ENCODE peak calls at places on chromosomes 4 and X, in eight cellular contexts. One of them, this sample, is unnamed.

GRCh38 chrX:95762716-95763115 is 921.9 kb upstream of the DIAPH2 start:
- DNase-seq in AG10803: no peak
- DNase-seq in GM13977: no peak
- DNase-seq in AG08396: no peak
- DNase-seq in WERI-Rb-1: no peak
- DNase-seq in DMS79: no peak
- DNase-seq in astrocyte of the spinal cord: no peak
- DNase-seq in effector CD4-positive, alpha-beta T cell: no peak
- DNase-seq in this sample: no peak

GRCh38 chrX:152892999-152893605 is 4.8 kb upstream of the ZNF185 start:
- DNase-seq in AG10803: no peak
- DNase-seq in GM13977: no peak
- DNase-seq in AG08396: no peak
- DNase-seq in WERI-Rb-1: no peak
- DNase-seq in DMS79: no peak
- DNase-seq in astrocyte of the spinal cord: no peak
- DNase-seq in effector CD4-positive, alpha-beta T cell: no peak
- DNase-seq in this sample: no peak

GRCh38 chr4:114879916-114880315 is 233.5 kb downstream of the NDST4 start:
- DNase-seq in AG10803: no peak
- DNase-seq in GM13977: no peak
- DNase-seq in AG08396: no peak
- DNase-seq in WERI-Rb-1: no peak
- DNase-seq in DMS79: no peak
- DNase-seq in astrocyte of the spinal cord: no peak
- DNase-seq in effector CD4-positive, alpha-beta T cell: no peak
- DNase-seq in this sample: no peak

GRCh38 chrX:101452051-101452450 is 33.2 kb upstream of the ARMCX4 start:
- DNase-seq in AG10803: no peak
- DNase-seq in GM13977: no peak
- DNase-seq in AG08396: no peak
- DNase-seq in WERI-Rb-1: no peak
- DNase-seq in DMS79: no peak
- DNase-seq in astrocyte of the spinal cord: no peak
- DNase-seq in effector CD4-positive, alpha-beta T cell: no peak
- DNase-seq in this sample: no peak

GRCh38 chrX:7147978-7148824 is at the start of gene PUDP:
- DNase-seq in AG10803: peak
- DNase-seq in GM13977: peak
- DNase-seq in AG08396: peak
- DNase-seq in WERI-Rb-1: peak
- DNase-seq in DMS79: peak
- DNase-seq in astrocyte of the spinal cord: peak
- DNase-seq in effector CD4-positive, alpha-beta T cell: peak
- DNase-seq in this sample: peak

GRCh38 chr4:54540931-54541330 is 116.8 kb upstream of the KIT start:
- DNase-seq in AG10803: no peak
- DNase-seq in GM13977: no peak
- DNase-seq in AG08396: no peak
- DNase-seq in WERI-Rb-1: no peak
- DNase-seq in DMS79: no peak
- DNase-seq in astrocyte of the spinal cord: no peak
- DNase-seq in effector CD4-positive, alpha-beta T cell: no peak
- DNase-seq in this sample: no peak

GRCh38 chr4:92099851-92100250 is 203.9 kb upstream of the GRID2 start:
- DNase-seq in AG10803: no peak
- DNase-seq in GM13977: no peak
- DNase-seq in AG08396: no peak
- DNase-seq in WERI-Rb-1: no peak
- DNase-seq in DMS79: no peak
- DNase-seq in astrocyte of the spinal cord: no peak
- DNase-seq in effector CD4-positive, alpha-beta T cell: no peak
- DNase-seq in this sample: no peak

GRCh38 chr4:153345011-153345981 is 808 bp downstream of the MND1 start:
- DNase-seq in AG10803: peak
- DNase-seq in GM13977: peak
- DNase-seq in AG08396: peak
- DNase-seq in WERI-Rb-1: peak
- DNase-seq in DMS79: peak
- DNase-seq in astrocyte of the spinal cord: peak
- DNase-seq in effector CD4-positive, alpha-beta T cell: peak
- DNase-seq in this sample: peak

GRCh38 chrX:132809581-132809980 is 148.8 kb downstream of the HS6ST2 start:
- DNase-seq in AG10803: no peak
- DNase-seq in GM13977: no peak
- DNase-seq in AG08396: no peak
- DNase-seq in WERI-Rb-1: no peak
- DNase-seq in DMS79: no peak
- DNase-seq in astrocyte of the spinal cord: no peak
- DNase-seq in effector CD4-positive, alpha-beta T cell: no peak
- DNase-seq in this sample: no peak

GRCh38 chrX:48025561-48025960 is 18.8 kb downstream of the SPACA5 start:
- DNase-seq in AG10803: peak
- DNase-seq in GM13977: peak
- DNase-seq in AG08396: peak
- DNase-seq in WERI-Rb-1: peak
- DNase-seq in DMS79: no peak
- DNase-seq in astrocyte of the spinal cord: peak
- DNase-seq in effector CD4-positive, alpha-beta T cell: peak
- DNase-seq in this sample: peak

GRCh38 chr4:99861120-99861905 is 32.9 kb downstream of the LAMTOR3 start:
- DNase-seq in AG10803: no peak
- DNase-seq in GM13977: no peak
- DNase-seq in AG08396: no peak
- DNase-seq in WERI-Rb-1: no peak
- DNase-seq in DMS79: no peak
- DNase-seq in astrocyte of the spinal cord: no peak
- DNase-seq in effector CD4-positive, alpha-beta T cell: no peak
- DNase-seq in this sample: no peak

GRCh38 chr4:5747746-5748365 is 36.9 kb downstream of the EVC start:
- DNase-seq in AG10803: peak
- DNase-seq in GM13977: no peak
- DNase-seq in AG08396: peak
- DNase-seq in WERI-Rb-1: no peak
- DNase-seq in DMS79: no peak
- DNase-seq in astrocyte of the spinal cord: peak
- DNase-seq in effector CD4-positive, alpha-beta T cell: no peak
- DNase-seq in this sample: no peak

GRCh38 chr4:6478546-6479220 is 6.3 kb upstream of the PPP2R2C start:
- DNase-seq in AG10803: no peak
- DNase-seq in GM13977: no peak
- DNase-seq in AG08396: no peak
- DNase-seq in WERI-Rb-1: no peak
- DNase-seq in DMS79: no peak
- DNase-seq in astrocyte of the spinal cord: no peak
- DNase-seq in effector CD4-positive, alpha-beta T cell: no peak
- DNase-seq in this sample: no peak

GRCh38 chrX:153981771-153982533 is 9.4 kb downstream of the TMEM187 start:
- DNase-seq in AG10803: no peak
- DNase-seq in GM13977: peak
- DNase-seq in AG08396: no peak
- DNase-seq in WERI-Rb-1: no peak
- DNase-seq in DMS79: no peak
- DNase-seq in astrocyte of the spinal cord: peak
- DNase-seq in effector CD4-positive, alpha-beta T cell: peak
- DNase-seq in this sample: no peak

GRCh38 chrX:45801554-45801953 is 600.9 kb upstream of the DIPK2B start:
- DNase-seq in AG10803: peak
- DNase-seq in GM13977: peak
- DNase-seq in AG08396: no peak
- DNase-seq in WERI-Rb-1: no peak
- DNase-seq in DMS79: no peak
- DNase-seq in astrocyte of the spinal cord: peak
- DNase-seq in effector CD4-positive, alpha-beta T cell: no peak
- DNase-seq in this sample: no peak

GRCh38 chrX:150990910-150991309 is 7.8 kb downstream of the HMGB3 start:
- DNase-seq in AG10803: no peak
- DNase-seq in GM13977: no peak
- DNase-seq in AG08396: no peak
- DNase-seq in WERI-Rb-1: no peak
- DNase-seq in DMS79: peak
- DNase-seq in astrocyte of the spinal cord: no peak
- DNase-seq in effector CD4-positive, alpha-beta T cell: no peak
- DNase-seq in this sample: no peak

GRCh38 chrX:12771445-12772069 is 19.7 kb upstream of the PRPS2 start:
- DNase-seq in AG10803: peak
- DNase-seq in GM13977: peak
- DNase-seq in AG08396: peak
- DNase-seq in WERI-Rb-1: peak
- DNase-seq in DMS79: no peak
- DNase-seq in astrocyte of the spinal cord: peak
- DNase-seq in effector CD4-positive, alpha-beta T cell: peak
- DNase-seq in this sample: peak

GRCh38 chrX:94831364-94831763 is 1157.4 kb downstream of the FAM133A start:
- DNase-seq in AG10803: peak
- DNase-seq in GM13977: peak
- DNase-seq in AG08396: no peak
- DNase-seq in WERI-Rb-1: no peak
- DNase-seq in DMS79: no peak
- DNase-seq in astrocyte of the spinal cord: peak
- DNase-seq in effector CD4-positive, alpha-beta T cell: no peak
- DNase-seq in this sample: no peak

GRCh38 chr4:91114386-91114785 is 987.2 kb downstream of the CCSER1 start:
- DNase-seq in AG10803: no peak
- DNase-seq in GM13977: no peak
- DNase-seq in AG08396: no peak
- DNase-seq in WERI-Rb-1: no peak
- DNase-seq in DMS79: no peak
- DNase-seq in astrocyte of the spinal cord: no peak
- DNase-seq in effector CD4-positive, alpha-beta T cell: no peak
- DNase-seq in this sample: no peak

GRCh38 chrX:153868576-153869472 is 17.1 kb downstream of the L1CAM start:
- DNase-seq in AG10803: no peak
- DNase-seq in GM13977: peak
- DNase-seq in AG08396: no peak
- DNase-seq in WERI-Rb-1: no peak
- DNase-seq in DMS79: no peak
- DNase-seq in astrocyte of the spinal cord: no peak
- DNase-seq in effector CD4-positive, alpha-beta T cell: no peak
- DNase-seq in this sample: no peak

GRCh38 chrX:154396948-154397887 is 959 bp upstream of the RPL10 start:
- DNase-seq in AG10803: peak
- DNase-seq in GM13977: peak
- DNase-seq in AG08396: peak
- DNase-seq in WERI-Rb-1: peak
- DNase-seq in DMS79: peak
- DNase-seq in astrocyte of the spinal cord: peak
- DNase-seq in effector CD4-positive, alpha-beta T cell: no peak
- DNase-seq in this sample: peak

GRCh38 chrX:149563359-149563758 is 13.6 kb upstream of the HSFX3 start:
- DNase-seq in AG10803: no peak
- DNase-seq in GM13977: no peak
- DNase-seq in AG08396: no peak
- DNase-seq in WERI-Rb-1: no peak
- DNase-seq in DMS79: no peak
- DNase-seq in astrocyte of the spinal cord: no peak
- DNase-seq in effector CD4-positive, alpha-beta T cell: no peak
- DNase-seq in this sample: no peak

GRCh38 chr4:41541697-41542096 is 3.7 kb downstream of the LIMCH1 start:
- DNase-seq in AG10803: peak
- DNase-seq in GM13977: no peak
- DNase-seq in AG08396: no peak
- DNase-seq in WERI-Rb-1: no peak
- DNase-seq in DMS79: no peak
- DNase-seq in astrocyte of the spinal cord: no peak
- DNase-seq in effector CD4-positive, alpha-beta T cell: no peak
- DNase-seq in this sample: no peak

GRCh38 chr4:116702949-116703348 is 382.4 kb downstream of the TRAM1L1 start:
- DNase-seq in AG10803: no peak
- DNase-seq in GM13977: no peak
- DNase-seq in AG08396: no peak
- DNase-seq in WERI-Rb-1: peak
- DNase-seq in DMS79: no peak
- DNase-seq in astrocyte of the spinal cord: no peak
- DNase-seq in effector CD4-positive, alpha-beta T cell: no peak
- DNase-seq in this sample: no peak

GRCh38 chr4:165096776-165097175 is 15.9 kb downstream of the TMEM192 start:
- DNase-seq in AG10803: peak
- DNase-seq in GM13977: peak
- DNase-seq in AG08396: peak
- DNase-seq in WERI-Rb-1: no peak
- DNase-seq in DMS79: no peak
- DNase-seq in astrocyte of the spinal cord: peak
- DNase-seq in effector CD4-positive, alpha-beta T cell: no peak
- DNase-seq in this sample: no peak

GRCh38 chr4:126850286-126850685 is 782.5 kb upstream of the INTU start:
- DNase-seq in AG10803: peak
- DNase-seq in GM13977: no peak
- DNase-seq in AG08396: peak
- DNase-seq in WERI-Rb-1: no peak
- DNase-seq in DMS79: no peak
- DNase-seq in astrocyte of the spinal cord: peak
- DNase-seq in effector CD4-positive, alpha-beta T cell: no peak
- DNase-seq in this sample: no peak

GRCh38 chrX:68415289-68415688 is 18.0 kb downstream of the OPHN1 start:
- DNase-seq in AG10803: peak
- DNase-seq in GM13977: no peak
- DNase-seq in AG08396: peak
- DNase-seq in WERI-Rb-1: no peak
- DNase-seq in DMS79: no peak
- DNase-seq in astrocyte of the spinal cord: peak
- DNase-seq in effector CD4-positive, alpha-beta T cell: no peak
- DNase-seq in this sample: no peak

GRCh38 chr4:182922551-182923284 is 5.5 kb upstream of the DCTD start:
- DNase-seq in AG10803: peak
- DNase-seq in GM13977: no peak
- DNase-seq in AG08396: peak
- DNase-seq in WERI-Rb-1: no peak
- DNase-seq in DMS79: peak
- DNase-seq in astrocyte of the spinal cord: peak
- DNase-seq in effector CD4-positive, alpha-beta T cell: no peak
- DNase-seq in this sample: no peak

GRCh38 chr4:87697945-87698344 is 47.9 kb downstream of the DMP1 start:
- DNase-seq in AG10803: no peak
- DNase-seq in GM13977: no peak
- DNase-seq in AG08396: no peak
- DNase-seq in WERI-Rb-1: no peak
- DNase-seq in DMS79: no peak
- DNase-seq in astrocyte of the spinal cord: no peak
- DNase-seq in effector CD4-positive, alpha-beta T cell: no peak
- DNase-seq in this sample: no peak

GRCh38 chr4:164204434-164204833 is 549.5 kb upstream of the SMIM31 start:
- DNase-seq in AG10803: peak
- DNase-seq in GM13977: no peak
- DNase-seq in AG08396: no peak
- DNase-seq in WERI-Rb-1: no peak
- DNase-seq in DMS79: no peak
- DNase-seq in astrocyte of the spinal cord: peak
- DNase-seq in effector CD4-positive, alpha-beta T cell: no peak
- DNase-seq in this sample: no peak

GRCh38 chrX:65871671-65872311 is 168.1 kb downstream of the VSIG4 start:
- DNase-seq in AG10803: peak
- DNase-seq in GM13977: peak
- DNase-seq in AG08396: no peak
- DNase-seq in WERI-Rb-1: no peak
- DNase-seq in DMS79: no peak
- DNase-seq in astrocyte of the spinal cord: no peak
- DNase-seq in effector CD4-positive, alpha-beta T cell: no peak
- DNase-seq in this sample: no peak

GRCh38 chr4:108010167-108010566 is 20.5 kb downstream of the HADH start:
- DNase-seq in AG10803: peak
- DNase-seq in GM13977: no peak
- DNase-seq in AG08396: peak
- DNase-seq in WERI-Rb-1: no peak
- DNase-seq in DMS79: no peak
- DNase-seq in astrocyte of the spinal cord: peak
- DNase-seq in effector CD4-positive, alpha-beta T cell: no peak
- DNase-seq in this sample: no peak

GRCh38 chr4:87353592-87353991 is 30.9 kb upstream of the HSD17B13 start:
- DNase-seq in AG10803: peak
- DNase-seq in GM13977: peak
- DNase-seq in AG08396: peak
- DNase-seq in WERI-Rb-1: peak
- DNase-seq in DMS79: no peak
- DNase-seq in astrocyte of the spinal cord: peak
- DNase-seq in effector CD4-positive, alpha-beta T cell: peak
- DNase-seq in this sample: peak

GRCh38 chrX:40012039-40012799 is 85.5 kb downstream of the BCOR start:
- DNase-seq in AG10803: peak
- DNase-seq in GM13977: peak
- DNase-seq in AG08396: peak
- DNase-seq in WERI-Rb-1: peak
- DNase-seq in DMS79: no peak
- DNase-seq in astrocyte of the spinal cord: peak
- DNase-seq in effector CD4-positive, alpha-beta T cell: no peak
- DNase-seq in this sample: no peak